ENCODE peak calls at places on chromosomes 2 and 18, in five cellular contexts. D, M, K, I and T are unnamed samples.

GRCh38 chr2:149023091-149023490 is 15.4 kb upstream of the LYPD6B start:
- DNase-seq in M (no peak), K (no peak), I (no peak), D (no peak), T (no peak)

GRCh38 chr18:67232406-67232805 is 284.1 kb downstream of the DSEL start:
- DNase-seq in K (no peak), I (no peak), D (no peak), M (peak), T (no peak)

GRCh38 chr2:62789518-62789917 is 84.0 kb downstream of the EHBP1 start:
- DNase-seq in D (no peak), M (no peak), I (no peak), K (no peak), T (no peak)

GRCh38 chr2:88841224-88841929 is 149.9 kb downstream of the RPIA start:
- DNase-seq in D (no peak), K (no peak), M (no peak), I (no peak), T (no peak)

GRCh38 chr2:172342611-172343010 is 84.8 kb upstream of the ITGA6 start:
- DNase-seq in I (no peak), K (peak), M (no peak), D (no peak), T (no peak)

GRCh38 chr2:96906719-96907404 is 37.0 kb upstream of the SEMA4C start:
- DNase-seq in D (no peak), K (no peak), I (no peak), M (no peak), T (no peak)

GRCh38 chr18:70848329-70848728 is 559.5 kb downstream of the SOCS6 start:
- DNase-seq in K (no peak), D (no peak), M (no peak), I (no peak), T (no peak)

GRCh38 chr2:189751080-189751658 is 11.4 kb downstream of the OSGEPL1 start:
- DNase-seq in M (no peak), I (no peak), D (peak), K (no peak), T (peak)

GRCh38 chr2:71498261-71498701 is 44.9 kb downstream of the DYSF start:
- DNase-seq in D (peak), M (peak), K (no peak), I (peak), T (no peak)

GRCh38 chr2:198326431-198326830 is 522.0 kb downstream of the PLCL1 start:
- DNase-seq in I (no peak), M (no peak), K (no peak), D (no peak), T (peak)

GRCh38 chr2:75334076-75334475 is 134.8 kb upstream of the TACR1 start:
- DNase-seq in K (no peak), D (no peak), I (no peak), M (no peak), T (no peak)

GRCh38 chr2:127526940-127527804 is 883 bp upstream of the IWS1 start:
- DNase-seq in K (no peak), M (no peak), I (no peak), D (no peak), T (peak)

GRCh38 chr2:64434039-64434657 is 19.8 kb upstream of the LGALSL start:
- DNase-seq in D (no peak), K (no peak), M (no peak), I (no peak), T (no peak)

GRCh38 chr2:174836345-174836999 is 72.2 kb upstream of the CHRNA1 start:
- DNase-seq in I (no peak), M (peak), D (peak), K (no peak), T (no peak)

GRCh38 chr18:711330-711692 is 1.1 kb downstream of the ENOSF1 start:
- DNase-seq in D (no peak), M (no peak), K (no peak), I (no peak), T (no peak)

GRCh38 chr2:164868563-164869419 is 27.2 kb upstream of the COBLL1 start:
- DNase-seq in D (no peak), M (no peak), I (no peak), K (no peak), T (no peak)

GRCh38 chr2:2456721-2457120 is 125.6 kb upstream of the MYT1L start:
- DNase-seq in D (no peak), I (no peak), K (no peak), M (no peak), T (no peak)

GRCh38 chr2:239109041-239109915 is 261.4 kb downstream of the TWIST2 start:
- DNase-seq in D (no peak), K (no peak), M (no peak), I (no peak), T (no peak)

GRCh38 chr18:2853926-2854664 is 7.3 kb downstream of the EMILIN2 start:
- DNase-seq in D (no peak), K (no peak), I (peak), M (no peak), T (no peak)

GRCh38 chr2:65044097-65044735 is 12.0 kb upstream of the CEP68 start:
- DNase-seq in M (no peak), I (no peak), K (no peak), D (no peak), T (no peak)

GRCh38 chr2:16386431-16386830 is 279.2 kb downstream of the CYRIA start:
- DNase-seq in M (no peak), D (no peak), I (no peak), K (no peak), T (no peak)

GRCh38 chr2:226790436-226790835 is 9.2 kb downstream of the IRS1 start:
- DNase-seq in D (no peak), M (no peak), I (no peak), K (no peak), T (no peak)

GRCh38 chr2:226767056-226767813 is 32.4 kb downstream of the IRS1 start:
- DNase-seq in D (no peak), M (no peak), K (no peak), I (no peak), T (no peak)

GRCh38 chr2:119721462-119721861 is 38.3 kb upstream of the PTPN4 start:
- DNase-seq in I (no peak), M (no peak), D (no peak), K (no peak), T (no peak)

GRCh38 chr2:164981217-164981990 is 26.1 kb upstream of the SLC38A11 start:
- DNase-seq in K (no peak), I (no peak), M (no peak), D (no peak), T (no peak)

GRCh38 chr2:110114007-110114591 is 1.5 kb downstream of the MALL start:
- DNase-seq in D (peak), I (no peak), K (no peak), M (no peak), T (no peak)

GRCh38 chr2:25879133-25879730 is 945 bp upstream of the ASXL2 start:
- DNase-seq in M (peak), K (no peak), D (no peak), I (no peak), T (no peak)

GRCh38 chr2:11899264-11899818 is 152.9 kb downstream of the LPIN1 start:
- DNase-seq in M (peak), K (no peak), D (peak), I (no peak), T (no peak)

GRCh38 chr2:207227062-207227748 is 61.5 kb upstream of the KLF7 start:
- DNase-seq in K (no peak), D (no peak), M (no peak), I (peak), T (no peak)

GRCh38 chr2:25725877-25726276 is 52.5 kb upstream of the DTNB start:
- DNase-seq in M (no peak), I (no peak), D (no peak), K (no peak), T (no peak)

GRCh38 chr2:236776695-236777251 is 207.1 kb downstream of the ACKR3 start:
- DNase-seq in M (peak), K (no peak), D (peak), I (no peak), T (no peak)

GRCh38 chr2:238158807-238159539 is at the start of gene ERFE:
- DNase-seq in M (no peak), K (no peak), D (no peak), I (no peak), T (peak)

GRCh38 chr2:69449906-69450305 is 12.7 kb upstream of the NFU1 start:
- DNase-seq in M (peak), I (peak), D (no peak), K (no peak), T (no peak)

GRCh38 chr2:28721601-28722191 is 29.9 kb upstream of the PPP1CB start:
- DNase-seq in I (no peak), D (no peak), M (no peak), K (no peak), T (no peak)

GRCh38 chr2:217393585-217394032 is 533.7 kb upstream of the TNP1 start:
- DNase-seq in D (no peak), M (peak), K (no peak), I (no peak), T (no peak)

GRCh38 chr2:20050712-20051517 is 513 bp downstream of the LAPTM4A start:
- DNase-seq in K (no peak), I (peak), M (no peak), D (peak), T (no peak)

GRCh38 chr2:173831312-173832229 is 133.6 kb downstream of the SP3 start:
- DNase-seq in M (peak), K (no peak), D (no peak), I (peak), T (no peak)

GRCh38 chr2:111919794-111920608 is 21.6 kb downstream of the MERTK start:
- DNase-seq in I (peak), K (no peak), M (no peak), D (no peak), T (no peak)

GRCh38 chr2:172311921-172312345 is 115.5 kb upstream of the ITGA6 start:
- DNase-seq in I (no peak), M (no peak), K (no peak), D (no peak), T (no peak)